ENCODE peak calls at places on chromosomes 4 and X, in six cellular contexts. G, U, X, P, O and E are unnamed samples.

GRCh38 chr4:181281451-181281850 is 961.8 kb upstream of the TENM3 start:
- DNase-seq in G (no peak), U (no peak), X (no peak), P (no peak), O (no peak), E (no peak)

GRCh38 chrX:144801786-144802185 is 445.5 kb upstream of the SPANXN1 start:
- DNase-seq in G (no peak), U (no peak), X (no peak), P (no peak), O (no peak), E (peak)

GRCh38 chrX:129984196-129984962 is 1.9 kb downstream of the BCORL1 start:
- DNase-seq in G (peak), U (no peak), X (no peak), P (no peak), O (no peak), E (no peak)

GRCh38 chr4:26226978-26227377 is 93.8 kb upstream of the RBPJ start:
- DNase-seq in G (no peak), U (no peak), X (no peak), P (no peak), O (no peak), E (no peak)

GRCh38 chr4:26342328-26343040 is 21.7 kb downstream of the RBPJ start:
- DNase-seq in G (no peak), U (peak), X (peak), P (no peak), O (no peak), E (peak)

GRCh38 chrX:134807039-134807729 is 148.9 kb upstream of the PLAC1 start:
- DNase-seq in G (peak), U (peak), X (peak), P (no peak), O (peak), E (peak)

GRCh38 chr4:112898357-112899141 is 150.9 kb upstream of the ANK2 start:
- DNase-seq in G (no peak), U (no peak), X (no peak), P (no peak), O (no peak), E (peak)

GRCh38 chr4:87051121-87051713 is 116.4 kb downstream of the AFF1 start:
- DNase-seq in G (no peak), U (no peak), X (peak), P (no peak), O (no peak), E (peak)

GRCh38 chrX:42530027-42530426 is 247.9 kb downstream of the PPP1R2C start:
- DNase-seq in G (no peak), U (no peak), X (peak), P (no peak), O (no peak), E (peak)

GRCh38 chrX:125744914-125745313 is 421.2 kb downstream of the DCAF12L2 start:
- DNase-seq in G (no peak), U (no peak), X (no peak), P (no peak), O (no peak), E (no peak)

GRCh38 chr4:86630629-86631028 is 36.5 kb downstream of the PTPN13 start:
- DNase-seq in G (no peak), U (no peak), X (no peak), P (no peak), O (no peak), E (peak)

GRCh38 chrX:47297874-47298273 is 65.1 kb downstream of the USP11 start:
- DNase-seq in G (no peak), U (peak), X (no peak), P (no peak), O (no peak), E (no peak)

GRCh38 chrX:64205441-64205734 is at the start of gene AMER1:
- DNase-seq in G (no peak), U (peak), X (no peak), P (no peak), O (no peak), E (no peak)

GRCh38 chrX:48616575-48616974 is 19.3 kb downstream of the WDR13 start:
- DNase-seq in G (no peak), U (no peak), X (no peak), P (no peak), O (no peak), E (no peak)

GRCh38 chrX:102833136-102833535 is 103.9 kb upstream of the RAB40AL start:
- DNase-seq in G (no peak), U (peak), X (peak), P (no peak), O (no peak), E (peak)

GRCh38 chrX:45806410-45807121 is 605.9 kb upstream of the DIPK2B start:
- DNase-seq in G (no peak), U (no peak), X (peak), P (no peak), O (no peak), E (peak)

GRCh38 chr4:185143596-185143969 is 517 bp downstream of the SLC25A4 start:
- DNase-seq in G (no peak), U (peak), X (peak), P (no peak), O (no peak), E (peak)

GRCh38 chr4:182017038-182017437 is 226.2 kb upstream of the TENM3 start:
- DNase-seq in G (no peak), U (no peak), X (no peak), P (no peak), O (no peak), E (no peak)

GRCh38 chrX:10022580-10023245 is 55.6 kb downstream of the CLDN34 start:
- DNase-seq in G (no peak), U (no peak), X (peak), P (no peak), O (no peak), E (peak)

GRCh38 chr4:31020363-31020762 is 300.2 kb downstream of the PCDH7 start:
- DNase-seq in G (no peak), U (no peak), X (no peak), P (no peak), O (no peak), E (no peak)

GRCh38 chr4:25090516-25090915 is 59.8 kb upstream of the LGI2 start:
- DNase-seq in G (no peak), U (no peak), X (peak), P (no peak), O (no peak), E (no peak)

GRCh38 chrX:71181558-71181909 is 36.9 kb downstream of the NLGN3 start:
- DNase-seq in G (peak), U (no peak), X (no peak), P (no peak), O (no peak), E (no peak)

GRCh38 chr4:109826719-109827118 is 1.1 kb upstream of the RRH start:
- DNase-seq in G (no peak), U (no peak), X (peak), P (no peak), O (no peak), E (peak)

GRCh38 chrX:9746148-9746880 is 19.3 kb downstream of the GPR143 start:
- DNase-seq in G (no peak), U (peak), X (peak), P (no peak), O (no peak), E (peak)

GRCh38 chr4:23889814-23890269 is at the start of gene PPARGC1A:
- DNase-seq in G (no peak), U (no peak), X (peak), P (no peak), O (peak), E (peak)

GRCh38 chr4:148445071-148445902 is 3.1 kb upstream of the NR3C2 start:
- DNase-seq in G (peak), U (peak), X (no peak), P (no peak), O (peak), E (no peak)

GRCh38 chr4:185695743-185696142 is 116.3 kb downstream of the SORBS2 start:
- DNase-seq in G (no peak), U (no peak), X (no peak), P (no peak), O (no peak), E (no peak)

GRCh38 chr4:762211-763190 is 56.9 kb downstream of the PCGF3 start:
- DNase-seq in G (no peak), U (no peak), X (no peak), P (no peak), O (no peak), E (no peak)

GRCh38 chr4:28463184-28463690 is 1602.6 kb downstream of the STIM2 start:
- DNase-seq in G (no peak), U (no peak), X (peak), P (no peak), O (no peak), E (no peak)

GRCh38 chr4:41257901-41258300 is 1.2 kb downstream of the UCHL1 start:
- DNase-seq in G (no peak), U (no peak), X (no peak), P (no peak), O (no peak), E (peak)

GRCh38 chr4:87949961-87950360 is 25.6 kb upstream of the SPP1 start:
- DNase-seq in G (no peak), U (no peak), X (peak), P (no peak), O (no peak), E (peak)

GRCh38 chr4:107131295-107131694 is 95.2 kb upstream of the DKK2 start:
- DNase-seq in G (no peak), U (no peak), X (peak), P (no peak), O (no peak), E (no peak)

GRCh38 chrX:53317365-53318069 is 36.1 kb upstream of the IQSEC2 start:
- DNase-seq in G (peak), U (peak), X (peak), P (peak), O (peak), E (peak)

GRCh38 chr4:186927624-186928023 is 204.0 kb upstream of the FAT1 start:
- DNase-seq in G (no peak), U (no peak), X (no peak), P (no peak), O (no peak), E (no peak)

GRCh38 chr4:122765702-122766352 is 33.3 kb downstream of the BBS12 start:
- DNase-seq in G (no peak), U (no peak), X (peak), P (no peak), O (no peak), E (peak)

GRCh38 chr4:75030649-75031235 is 97.8 kb downstream of the PARM1 start:
- DNase-seq in G (no peak), U (no peak), X (no peak), P (no peak), O (no peak), E (no peak)

GRCh38 chr4:71863457-71863856 is 79.6 kb upstream of the GC start:
- DNase-seq in G (no peak), U (no peak), X (no peak), P (no peak), O (no peak), E (no peak)

GRCh38 chr4:140720387-140721087 is 35.6 kb downstream of the TBC1D9 start:
- DNase-seq in G (no peak), U (peak), X (no peak), P (no peak), O (no peak), E (no peak)

GRCh38 chr4:140719693-140720092 is 36.5 kb downstream of the TBC1D9 start:
- DNase-seq in G (no peak), U (no peak), X (no peak), P (no peak), O (no peak), E (no peak)

GRCh38 chr4:140717313-140717712 is 38.9 kb downstream of the TBC1D9 start:
- DNase-seq in G (no peak), U (no peak), X (no peak), P (no peak), O (no peak), E (no peak)

GRCh38 chr4:140718240-140718639 is 37.9 kb downstream of the TBC1D9 start:
- DNase-seq in G (no peak), U (no peak), X (peak), P (no peak), O (no peak), E (peak)

DNA sequence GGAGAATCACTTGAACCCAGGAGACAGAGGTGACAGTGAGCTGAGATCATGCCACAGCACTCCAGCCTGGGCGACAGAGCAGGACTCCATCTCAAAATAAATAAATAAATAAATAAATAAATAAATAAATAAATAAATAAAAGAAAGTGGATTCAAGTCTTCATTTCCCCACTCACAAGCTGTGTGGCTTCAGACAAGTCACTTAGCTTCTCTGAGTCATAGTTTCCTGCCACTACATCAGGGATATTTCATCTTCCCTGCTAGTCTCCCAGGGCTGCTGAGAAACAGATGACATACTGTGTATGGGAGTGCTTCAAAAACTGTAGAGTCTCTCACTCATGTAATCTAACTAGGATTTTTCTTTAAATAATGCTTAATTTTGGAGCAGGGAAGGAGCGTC is 37.2 kb downstream of the TBC1D9 start:
- DNase-seq in G (no peak), U (peak), X (peak), P (no peak), O (no peak), E (peak)
- H2BK120ac ChIP-seq in G (no peak), U (no peak), X (no peak), P (no peak), O (no peak), E (no peak)

DNA sequence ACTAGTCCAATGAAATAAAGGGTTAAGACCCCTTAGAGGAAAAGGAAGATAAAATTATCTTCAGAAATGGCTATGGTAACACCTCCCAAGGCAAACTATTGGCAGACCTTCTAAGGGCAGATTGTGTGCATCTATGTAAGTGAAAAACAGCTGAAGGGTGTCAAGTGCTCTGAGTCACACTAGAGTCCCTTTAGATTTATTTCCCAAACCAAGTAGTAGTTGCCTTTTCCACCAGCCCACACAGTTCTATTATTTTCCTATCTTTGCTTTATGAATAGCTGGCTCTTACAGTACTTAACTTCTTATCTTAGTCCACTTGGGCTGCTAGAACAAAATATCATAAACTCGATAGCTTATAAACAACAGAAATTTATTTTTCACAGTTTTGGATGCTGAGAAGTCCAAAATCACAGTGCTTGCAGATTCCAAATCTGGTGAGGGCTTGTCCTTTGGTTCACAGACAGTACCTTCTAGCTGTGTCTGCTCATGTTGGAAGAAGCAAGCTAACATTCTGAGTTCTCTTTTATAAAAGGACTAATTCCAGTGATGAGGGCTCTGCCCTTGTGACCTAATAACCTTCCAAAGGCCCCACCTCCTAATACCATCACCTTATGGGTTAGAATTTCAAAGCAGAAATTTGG is 143.6 kb downstream of the GRID2 start:
- DNase-seq in G (no peak), U (no peak), X (no peak), P (no peak), O (no peak), E (peak)
- H4K8ac ChIP-seq in G (no peak), U (no peak), X (no peak), P (no peak), O (no peak), E (no peak)

GRCh38 chr4:38811307-38811706 is 6.7 kb upstream of the TLR1 start:
- DNase-seq in G (no peak), U (no peak), X (no peak), P (no peak), O (no peak), E (no peak)
- H4K91ac ChIP-seq in G (no peak), U (no peak), X (no peak), P (no peak), O (no peak), E (no peak)

GRCh38 chr4:18480342-18480741 is 458.8 kb upstream of the LCORL start:
- DNase-seq in G (no peak), U (no peak), X (no peak), P (no peak), O (no peak), E (no peak)
- H2BK120ac ChIP-seq in G (no peak), U (no peak), X (no peak), P (no peak), O (no peak), E (no peak)

DNA sequence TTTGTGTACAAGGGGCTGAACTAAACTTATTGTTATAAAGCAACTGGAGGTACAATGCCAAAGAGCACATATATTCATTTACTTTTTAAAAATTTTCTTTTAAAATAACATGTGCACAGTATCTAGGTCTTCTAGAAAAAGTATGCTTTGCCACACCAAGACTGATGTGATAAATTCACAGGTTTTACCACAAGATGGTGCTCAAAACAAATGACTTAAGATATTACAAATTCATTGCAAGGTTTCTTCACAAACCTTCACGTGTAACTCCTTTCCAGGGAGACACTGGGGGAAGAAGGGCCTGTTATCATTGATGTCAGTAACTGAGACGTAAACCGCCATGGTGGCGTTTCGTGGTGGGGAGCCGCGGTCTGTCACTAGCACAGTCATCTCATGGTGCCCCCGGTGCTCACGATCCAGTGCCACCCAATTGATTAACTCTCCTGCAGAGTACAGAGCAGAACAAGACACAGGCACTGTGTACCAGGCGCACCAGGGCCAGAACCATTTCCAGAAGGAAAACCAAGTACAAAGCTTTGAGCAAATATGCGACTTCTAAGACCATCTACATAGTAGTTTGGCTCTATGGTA is 162.2 kb downstream of the DCHS2 start:
- DNase-seq in G (no peak), U (no peak), X (peak), P (no peak), O (no peak), E (peak)
- H4K8ac ChIP-seq in G (no peak), U (no peak), X (no peak), P (no peak), O (peak), E (no peak)

GRCh38 chr4:170662250-170662649 is 572.5 kb upstream of the AADAT start:
- DNase-seq in G (no peak), U (no peak), X (no peak), P (no peak), O (no peak), E (no peak)

GRCh38 chr4:170656506-170656905 is 566.8 kb upstream of the AADAT start:
- DNase-seq in G (no peak), U (no peak), X (no peak), P (no peak), O (no peak), E (no peak)

GRCh38 chr4:170651786-170652185 is 562.0 kb upstream of the AADAT start:
- DNase-seq in G (no peak), U (no peak), X (peak), P (no peak), O (no peak), E (peak)

GRCh38 chr4:170652571-170652970 is 562.8 kb upstream of the AADAT start:
- DNase-seq in G (no peak), U (no peak), X (peak), P (no peak), O (no peak), E (peak)

DNA sequence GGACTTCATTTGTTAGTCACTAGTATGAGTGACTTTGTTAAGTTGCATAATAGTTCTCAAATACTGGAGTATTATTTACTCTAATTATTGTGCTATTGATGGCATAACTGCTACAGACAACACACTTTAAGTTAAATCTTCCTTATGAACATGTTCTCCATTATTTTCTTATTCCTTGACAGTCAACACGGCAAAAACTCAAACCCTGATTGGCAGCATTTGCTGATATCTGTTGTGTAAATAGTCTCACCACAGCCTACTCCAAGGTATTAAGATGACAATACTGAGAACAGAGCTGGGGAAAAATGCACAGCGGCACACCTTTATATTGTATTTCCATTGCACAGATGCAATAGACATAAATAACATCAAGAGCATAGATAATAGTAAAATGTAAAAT is 568.0 kb upstream of the AADAT start:
- DNase-seq in G (no peak), U (no peak), X (no peak), P (no peak), O (no peak), E (no peak)
- H4K91ac ChIP-seq in G (no peak), U (no peak), X (no peak), P (no peak), O (no peak), E (no peak)

DNA sequence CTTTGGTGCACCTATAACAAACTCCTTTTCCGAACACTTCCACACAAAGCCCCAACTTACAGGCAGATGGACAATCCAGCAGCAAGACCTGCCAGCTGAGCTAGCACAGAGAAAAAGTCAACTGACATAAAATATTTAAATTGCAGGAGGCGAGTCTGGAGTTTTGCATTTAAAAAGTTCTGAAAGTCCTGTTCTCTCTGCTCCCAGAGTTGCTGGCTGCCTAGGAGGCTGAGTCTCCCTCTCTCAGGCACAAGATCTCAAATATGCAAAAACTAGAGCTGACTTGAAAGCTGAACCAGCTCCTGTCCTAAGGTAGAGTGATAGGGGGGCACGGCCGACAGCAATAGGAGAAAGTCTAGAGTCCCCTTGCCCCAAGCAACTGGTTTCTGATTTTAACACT is 1.1 kb downstream of the LDB2 start:
- DNase-seq in G (no peak), U (no peak), X (peak), P (no peak), O (no peak), E (peak)
- H2BK120ac ChIP-seq in G (no peak), U (peak), X (peak), P (no peak), O (no peak), E (no peak)

GRCh38 chr4:46258436-46258835 is 131.5 kb downstream of the GABRA2 start:
- DNase-seq in G (no peak), U (no peak), X (no peak), P (no peak), O (no peak), E (no peak)
- H4K8ac ChIP-seq in G (no peak), U (no peak), X (no peak), P (no peak), O (no peak), E (no peak)